ENCODE peak calls at places on chromosomes 1 and 21, in nine cellular contexts. W, T, O, Y, R, F, P, H and A are unnamed samples.

GRCh38 chr21:21712761-21713558 is 714.8 kb downstream of the NCAM2 start:
- DNase-seq in W (no peak), T (no peak), O (no peak), Y (no peak), R (peak; percentile 76), F (no peak), P (no peak), H (no peak), A (no peak)

GRCh38 chr1:30540611-30541192 is 182.7 kb downstream of the MATN1 start:
- DNase-seq in W (no peak), T (no peak), O (no peak), Y (no peak), R (no peak), F (no peak), P (no peak), H (no peak), A (no peak)

GRCh38 chr1:153790996-153791855 is 16.0 kb downstream of the SLC27A3 start:
- DNase-seq in W (no peak), T (no peak), O (peak; percentile 70), Y (no peak), R (peak; percentile 99), F (no peak), P (no peak), H (peak; percentile 36), A (peak; percentile 85)

GRCh38 chr1:3029481-3029961 is 8.3 kb downstream of the ACTRT2 start:
- DNase-seq in W (no peak), T (no peak), O (no peak), Y (no peak), R (no peak), F (peak; percentile 62), P (no peak), H (no peak), A (no peak)

GRCh38 chr21:32412162-32412997 is at the start of gene EVA1C:
- DNase-seq in W (no peak), T (peak; percentile 58), O (no peak), Y (peak; percentile 73), R (peak; percentile 63), F (peak; percentile 85), P (peak; percentile 68), H (peak; percentile 74), A (no peak)

GRCh38 chr21:44370027-44370735 is 16.8 kb downstream of the TRPM2 start:
- DNase-seq in W (no peak), T (peak; percentile 24), O (peak; percentile 2), Y (peak; percentile 74), R (peak; percentile 5), F (no peak), P (no peak), H (peak; percentile 40), A (no peak)

GRCh38 chr1:61101461-61102440 is 19.4 kb downstream of the NFIA start:
- DNase-seq in W (no peak), T (no peak), O (no peak), Y (peak; percentile 8), R (no peak), F (no peak), P (no peak), H (no peak), A (no peak)

GRCh38 chr1:54808443-54809207 is 7.5 kb upstream of the TTC22 start:
- DNase-seq in W (no peak), T (peak; percentile 14), O (no peak), Y (no peak), R (no peak), F (peak; percentile 71), P (no peak), H (no peak), A (no peak)

GRCh38 chr1:36910281-36910725 is 124.0 kb downstream of the GRIK3 start:
- DNase-seq in W (no peak), T (no peak), O (no peak), Y (no peak), R (no peak), F (peak; percentile 76), P (peak; percentile 17), H (no peak), A (no peak)

GRCh38 chr1:145962157-145963102 is 1.9 kb downstream of the ANKRD34A start:
- DNase-seq in W (no peak), T (no peak), O (no peak), Y (peak; percentile 55), R (no peak), F (no peak), P (no peak), H (peak; percentile 69), A (no peak)

GRCh38 chr21:44758781-44759627 is 42.6 kb downstream of the UBE2G2 start:
- DNase-seq in W (no peak), T (no peak), O (no peak), Y (no peak), R (no peak), F (peak; percentile 52), P (no peak), H (no peak), A (no peak)

GRCh38 chr1:244242446-244242845 is 191.4 kb downstream of the ZBTB18 start:
- DNase-seq in W (no peak), T (no peak), O (no peak), Y (no peak), R (no peak), F (no peak), P (no peak), H (no peak), A (no peak)

DNA sequence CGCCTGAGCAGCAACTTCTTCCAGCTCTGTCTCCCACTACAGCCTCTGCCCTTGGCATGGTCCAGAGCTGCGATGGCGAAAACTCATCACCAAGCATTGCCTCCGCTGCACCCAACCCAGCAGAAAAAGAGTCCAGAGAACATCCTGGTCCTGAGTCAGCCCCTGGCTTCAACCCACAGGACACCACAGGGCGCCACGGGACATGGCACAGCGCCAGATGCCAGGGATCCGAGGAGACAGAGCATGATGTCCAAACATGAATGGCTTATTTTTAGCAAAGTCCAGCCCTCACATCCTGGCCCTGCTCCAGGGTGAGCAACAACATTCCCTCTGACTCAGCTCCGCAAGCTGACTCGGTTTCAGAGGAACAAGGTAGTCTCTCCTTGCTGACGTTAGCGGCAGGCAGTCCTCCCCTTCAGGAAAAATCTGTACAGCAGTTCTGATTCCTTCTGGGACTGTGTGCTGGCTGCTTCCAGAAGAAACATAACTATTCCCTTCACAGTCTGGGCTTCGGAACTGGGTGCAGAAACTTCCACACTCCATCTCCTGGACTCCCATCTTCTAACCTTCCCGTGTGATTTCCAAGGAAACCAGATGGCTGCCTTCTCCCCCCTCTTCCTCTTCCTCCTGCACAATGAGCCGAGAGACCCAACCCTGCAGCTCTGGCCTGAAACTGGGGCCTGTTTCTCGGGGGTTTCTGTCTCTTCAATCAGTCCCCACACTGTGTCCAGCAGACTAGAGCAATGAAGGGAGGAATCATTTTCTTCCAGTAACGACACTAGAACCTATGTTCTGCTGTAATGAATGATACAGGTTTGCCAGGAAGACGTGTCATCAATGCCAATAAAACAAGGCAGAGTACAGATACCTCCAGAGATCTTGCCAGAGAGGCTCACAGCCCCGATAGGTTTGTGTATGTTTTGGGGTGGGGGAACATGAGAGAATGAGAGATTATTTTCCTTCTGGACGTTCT is 131.2 kb downstream of the TOMM20 start:
- DNase-seq in W (peak; percentile 31), T (peak; percentile 99), O (peak; percentile 99), Y (no peak), R (peak; percentile 99), F (peak; percentile 99), P (peak; percentile 89), H (peak; percentile 100), A (peak; percentile 93)
- H3K4me3 ChIP-seq in W (peak overlapping the region; percentile 26), T (no peak overlapping the region), O (no peak overlapping the region), Y (no peak overlapping the region), R (no peak overlapping the region), F (peak overlapping the region; percentile 27), P (no peak overlapping the region), H (peak overlapping the region; percentile 42), A (peak overlapping the region; percentile 22)

DNA sequence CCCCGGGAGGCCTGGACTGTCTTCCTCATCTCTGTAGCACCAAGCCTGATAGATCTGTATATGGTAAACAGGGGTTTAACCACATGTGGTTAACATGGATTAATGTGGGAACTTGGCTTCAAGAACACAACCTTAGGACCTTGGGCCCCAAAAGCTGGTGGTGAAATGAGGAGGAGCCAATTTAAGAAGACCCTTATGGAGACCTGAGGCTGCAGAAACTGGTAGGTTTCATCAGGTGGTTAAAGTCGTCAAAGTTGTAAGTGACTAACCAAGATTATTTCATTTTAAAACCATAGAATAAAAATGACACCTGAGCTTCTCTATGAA is 14.0 kb downstream of the THEMIS2 start:
- DNase-seq in W (no peak), T (no peak), O (no peak), Y (no peak), R (no peak), F (no peak), P (no peak), H (no peak), A (no peak)
- H3K27ac ChIP-seq in W (peak overlapping the region; percentile 87), T (no peak overlapping the region), O (no peak overlapping the region), Y (no peak overlapping the region), R (no peak overlapping the region), F (no peak overlapping the region), P (peak overlapping the region; percentile 57), H (no peak overlapping the region), A (no peak overlapping the region)

DNA sequence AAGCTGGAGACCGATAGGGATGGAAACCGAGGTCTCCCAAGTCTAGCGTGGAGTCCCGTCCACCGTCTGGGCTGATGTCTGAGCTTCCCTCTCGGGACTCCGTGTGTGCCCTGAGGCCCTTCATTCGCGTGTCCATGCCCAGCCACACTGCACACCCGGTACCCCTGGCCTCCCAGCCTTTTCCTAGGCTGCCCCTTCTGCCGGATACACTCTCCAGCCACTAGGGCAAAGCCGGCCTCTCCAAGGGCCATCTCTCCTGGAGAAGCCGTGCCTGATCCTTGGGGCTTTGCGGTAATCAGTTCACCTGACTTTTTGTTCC is 49.4 kb upstream of the SLC2A1 start:
- DNase-seq in W (no peak), T (no peak), O (no peak), Y (no peak), R (no peak), F (no peak), P (no peak), H (no peak), A (no peak)
- TF ChIP-seq CTCF in W (no peak), T (no peak), O (peak; percentile 25), Y (no peak), R (no peak), F (no peak), P (no peak), H (no peak), A (no peak)

GRCh38 chr1:5342830-5343229 is 649.4 kb downstream of the NPHP4 start:
- DNase-seq in W (no peak), T (no peak), O (no peak), Y (no peak), R (no peak), F (peak; percentile 56), P (no peak), H (no peak), A (no peak)
- H3K4me3 ChIP-seq in W (no peak overlapping the region), T (no peak overlapping the region), O (no peak overlapping the region), Y (no peak overlapping the region), R (no peak overlapping the region), F (no peak overlapping the region), P (no peak overlapping the region), H (no peak overlapping the region), A (no peak overlapping the region)

GRCh38 chr1:242871631-242872030 is 347.1 kb upstream of the PLD5 start:
- DNase-seq in W (no peak), T (no peak), O (no peak), Y (no peak), R (no peak), F (no peak), P (no peak), H (no peak), A (no peak)
- H3K27ac ChIP-seq in W (no peak overlapping the region), T (no peak overlapping the region), O (no peak overlapping the region), Y (no peak overlapping the region), R (no peak overlapping the region), F (no peak overlapping the region), P (no peak overlapping the region), H (no peak overlapping the region), A (no peak overlapping the region)